ENCODE peak calls at places on chromosomes 3 and 15, in nine cellular contexts. One of them, this sample, is unnamed.

GRCh38 chr15:41832875-41833274 is 5.0 kb downstream of the JMJD7 start:
- DNase-seq in H7: no peak
- DNase-seq in fibroblast of pulmonary artery: no peak
- DNase-seq in B cell: no peak
- DNase-seq in HEK293T: no peak
- DNase-seq in activated naive CD4-positive, alpha-beta T cell treated with anti-CD3 and anti-CD28 coated beads for 36 hours: peak; percentile 20
- DNase-seq in fibroblast of lung: no peak
- DNase-seq in activated CD4-positive, alpha-beta T cell treated with anti-CD3 and anti-CD28 coated beads, Interleukin-2, amount 50 U/mL, for 1 hour: no peak
- DNase-seq in EH: no peak
- DNase-seq in this sample: no peak

GRCh38 chr3:165855581-165855980 is 18.4 kb upstream of the BCHE start:
- DNase-seq in fibroblast of pulmonary artery: peak; percentile 74
- DNase-seq in activated naive CD4-positive, alpha-beta T cell treated with anti-CD3 and anti-CD28 coated beads for 36 hours: no peak
- DNase-seq in EH: no peak
- DNase-seq in H7: no peak
- DNase-seq in activated CD4-positive, alpha-beta T cell treated with anti-CD3 and anti-CD28 coated beads, Interleukin-2, amount 50 U/mL, for 1 hour: no peak
- DNase-seq in B cell: no peak
- DNase-seq in HEK293T: no peak
- DNase-seq in fibroblast of lung: peak; percentile 53
- DNase-seq in this sample: no peak

GRCh38 chr15:77986891-77987764 is 90.4 kb downstream of the TBC1D2B start:
- DNase-seq in activated CD4-positive, alpha-beta T cell treated with anti-CD3 and anti-CD28 coated beads, Interleukin-2, amount 50 U/mL, for 1 hour: no peak
- DNase-seq in H7: peak; percentile 78
- DNase-seq in fibroblast of pulmonary artery: no peak
- DNase-seq in HEK293T: no peak
- DNase-seq in EH: no peak
- DNase-seq in fibroblast of lung: no peak
- DNase-seq in B cell: no peak
- DNase-seq in activated naive CD4-positive, alpha-beta T cell treated with anti-CD3 and anti-CD28 coated beads for 36 hours: no peak
- DNase-seq in this sample: no peak

GRCh38 chr3:98525494-98525893 is 2.8 kb upstream of the CLDND1 start:
- DNase-seq in fibroblast of pulmonary artery: no peak
- DNase-seq in activated CD4-positive, alpha-beta T cell treated with anti-CD3 and anti-CD28 coated beads, Interleukin-2, amount 50 U/mL, for 1 hour: no peak
- DNase-seq in B cell: no peak
- DNase-seq in EH: no peak
- DNase-seq in fibroblast of lung: no peak
- DNase-seq in H7: no peak
- DNase-seq in activated naive CD4-positive, alpha-beta T cell treated with anti-CD3 and anti-CD28 coated beads for 36 hours: no peak
- DNase-seq in HEK293T: no peak
- DNase-seq in this sample: no peak

GRCh38 chr15:92583311-92584034 is 72.1 kb downstream of the FAM174B start:
- DNase-seq in fibroblast of pulmonary artery: no peak
- DNase-seq in activated naive CD4-positive, alpha-beta T cell treated with anti-CD3 and anti-CD28 coated beads for 36 hours: no peak
- DNase-seq in HEK293T: no peak
- DNase-seq in B cell: no peak
- DNase-seq in fibroblast of lung: no peak
- DNase-seq in EH: no peak
- DNase-seq in H7: no peak
- DNase-seq in activated CD4-positive, alpha-beta T cell treated with anti-CD3 and anti-CD28 coated beads, Interleukin-2, amount 50 U/mL, for 1 hour: no peak
- DNase-seq in this sample: no peak

GRCh38 chr3:102447272-102447671 is 12.5 kb downstream of the ZPLD1 start:
- DNase-seq in activated CD4-positive, alpha-beta T cell treated with anti-CD3 and anti-CD28 coated beads, Interleukin-2, amount 50 U/mL, for 1 hour: no peak
- DNase-seq in HEK293T: no peak
- DNase-seq in B cell: no peak
- DNase-seq in activated naive CD4-positive, alpha-beta T cell treated with anti-CD3 and anti-CD28 coated beads for 36 hours: no peak
- DNase-seq in fibroblast of lung: peak; percentile 8
- DNase-seq in H7: no peak
- DNase-seq in EH: no peak
- DNase-seq in fibroblast of pulmonary artery: peak; percentile 74
- DNase-seq in this sample: no peak

GRCh38 chr3:152405915-152406802 is 137.4 kb downstream of the MBNL1 start:
- DNase-seq in fibroblast of pulmonary artery: peak; percentile 96
- DNase-seq in H7: no peak
- DNase-seq in fibroblast of lung: peak; percentile 89
- DNase-seq in HEK293T: peak; percentile 47
- DNase-seq in activated CD4-positive, alpha-beta T cell treated with anti-CD3 and anti-CD28 coated beads, Interleukin-2, amount 50 U/mL, for 1 hour: no peak
- DNase-seq in EH: peak; percentile 93
- DNase-seq in B cell: no peak
- DNase-seq in activated naive CD4-positive, alpha-beta T cell treated with anti-CD3 and anti-CD28 coated beads for 36 hours: no peak
- DNase-seq in this sample: no peak

GRCh38 chr15:64911317-64912186 is at the start of gene ANKDD1A:
- DNase-seq in fibroblast of pulmonary artery: peak; percentile 39
- DNase-seq in H7: peak; percentile 98
- DNase-seq in fibroblast of lung: peak; percentile 51
- DNase-seq in activated naive CD4-positive, alpha-beta T cell treated with anti-CD3 and anti-CD28 coated beads for 36 hours: peak; percentile 47
- DNase-seq in EH: peak; percentile 72
- DNase-seq in activated CD4-positive, alpha-beta T cell treated with anti-CD3 and anti-CD28 coated beads, Interleukin-2, amount 50 U/mL, for 1 hour: peak; percentile 26
- DNase-seq in HEK293T: peak; percentile 68
- DNase-seq in B cell: peak; percentile 35
- DNase-seq in this sample: peak; percentile 79

GRCh38 chr3:14465425-14465824 is 63.0 kb downstream of the SLC6A6 start:
- DNase-seq in activated CD4-positive, alpha-beta T cell treated with anti-CD3 and anti-CD28 coated beads, Interleukin-2, amount 50 U/mL, for 1 hour: no peak
- DNase-seq in H7: no peak
- DNase-seq in activated naive CD4-positive, alpha-beta T cell treated with anti-CD3 and anti-CD28 coated beads for 36 hours: no peak
- DNase-seq in HEK293T: no peak
- DNase-seq in fibroblast of lung: no peak
- DNase-seq in B cell: no peak
- DNase-seq in fibroblast of pulmonary artery: no peak
- DNase-seq in EH: no peak
- DNase-seq in this sample: no peak

GRCh38 chr3:193778676-193779075 is 185.7 kb downstream of the OPA1 start:
- DNase-seq in HEK293T: no peak
- DNase-seq in fibroblast of pulmonary artery: no peak
- DNase-seq in fibroblast of lung: no peak
- DNase-seq in B cell: no peak
- DNase-seq in EH: no peak
- DNase-seq in H7: no peak
- DNase-seq in activated naive CD4-positive, alpha-beta T cell treated with anti-CD3 and anti-CD28 coated beads for 36 hours: no peak
- DNase-seq in activated CD4-positive, alpha-beta T cell treated with anti-CD3 and anti-CD28 coated beads, Interleukin-2, amount 50 U/mL, for 1 hour: no peak
- DNase-seq in this sample: no peak

GRCh38 chr15:65377105-65377975 is 462 bp downstream of the IGDCC3 start:
- DNase-seq in activated CD4-positive, alpha-beta T cell treated with anti-CD3 and anti-CD28 coated beads, Interleukin-2, amount 50 U/mL, for 1 hour: no peak
- DNase-seq in fibroblast of lung: peak; percentile 48
- DNase-seq in HEK293T: peak; percentile 53
- DNase-seq in EH: peak; percentile 29
- DNase-seq in activated naive CD4-positive, alpha-beta T cell treated with anti-CD3 and anti-CD28 coated beads for 36 hours: no peak
- DNase-seq in H7: peak; percentile 92
- DNase-seq in fibroblast of pulmonary artery: no peak
- DNase-seq in B cell: peak; percentile 30
- DNase-seq in this sample: no peak

GRCh38 chr3:33392703-33393125 is 47.5 kb downstream of the UBP1 start:
- DNase-seq in fibroblast of lung: peak; percentile 93
- DNase-seq in H7: no peak
- DNase-seq in HEK293T: no peak
- DNase-seq in fibroblast of pulmonary artery: peak; percentile 80
- DNase-seq in B cell: no peak
- DNase-seq in EH: peak; percentile 98
- DNase-seq in activated naive CD4-positive, alpha-beta T cell treated with anti-CD3 and anti-CD28 coated beads for 36 hours: no peak
- DNase-seq in activated CD4-positive, alpha-beta T cell treated with anti-CD3 and anti-CD28 coated beads, Interleukin-2, amount 50 U/mL, for 1 hour: no peak
- DNase-seq in this sample: no peak

GRCh38 chr3:34176723-34177122 is 378.3 kb downstream of the PDCD6IP start:
- DNase-seq in activated CD4-positive, alpha-beta T cell treated with anti-CD3 and anti-CD28 coated beads, Interleukin-2, amount 50 U/mL, for 1 hour: no peak
- DNase-seq in H7: no peak
- DNase-seq in HEK293T: no peak
- DNase-seq in fibroblast of pulmonary artery: no peak
- DNase-seq in B cell: no peak
- DNase-seq in fibroblast of lung: no peak
- DNase-seq in activated naive CD4-positive, alpha-beta T cell treated with anti-CD3 and anti-CD28 coated beads for 36 hours: no peak
- DNase-seq in EH: no peak
- DNase-seq in this sample: no peak

GRCh38 chr15:35958021-35958420 is 412.1 kb upstream of the DPH6 start:
- DNase-seq in H7: no peak
- DNase-seq in HEK293T: no peak
- DNase-seq in activated naive CD4-positive, alpha-beta T cell treated with anti-CD3 and anti-CD28 coated beads for 36 hours: no peak
- DNase-seq in fibroblast of pulmonary artery: peak; percentile 20
- DNase-seq in activated CD4-positive, alpha-beta T cell treated with anti-CD3 and anti-CD28 coated beads, Interleukin-2, amount 50 U/mL, for 1 hour: no peak
- DNase-seq in B cell: no peak
- DNase-seq in EH: no peak
- DNase-seq in fibroblast of lung: peak; percentile 89
- DNase-seq in this sample: no peak

GRCh38 chr15:80834402-80834801 is 55.2 kb downstream of the CEMIP start:
- DNase-seq in B cell: no peak
- DNase-seq in fibroblast of pulmonary artery: no peak
- DNase-seq in EH: no peak
- DNase-seq in H7: no peak
- DNase-seq in HEK293T: no peak
- DNase-seq in activated CD4-positive, alpha-beta T cell treated with anti-CD3 and anti-CD28 coated beads, Interleukin-2, amount 50 U/mL, for 1 hour: no peak
- DNase-seq in activated naive CD4-positive, alpha-beta T cell treated with anti-CD3 and anti-CD28 coated beads for 36 hours: no peak
- DNase-seq in fibroblast of lung: no peak
- DNase-seq in this sample: no peak

GRCh38 chr3:170585008-170585936 is 603 bp downstream of the SLC7A14 start:
- DNase-seq in activated CD4-positive, alpha-beta T cell treated with anti-CD3 and anti-CD28 coated beads, Interleukin-2, amount 50 U/mL, for 1 hour: no peak
- DNase-seq in HEK293T: no peak
- DNase-seq in fibroblast of lung: no peak
- DNase-seq in fibroblast of pulmonary artery: no peak
- DNase-seq in EH: no peak
- DNase-seq in B cell: no peak
- DNase-seq in H7: peak; percentile 78
- DNase-seq in activated naive CD4-positive, alpha-beta T cell treated with anti-CD3 and anti-CD28 coated beads for 36 hours: no peak
- DNase-seq in this sample: peak; percentile 29

GRCh38 chr15:98417346-98417745 is 231.0 kb upstream of the IGF1R start:
- DNase-seq in H7: no peak
- DNase-seq in HEK293T: no peak
- DNase-seq in EH: no peak
- DNase-seq in fibroblast of lung: no peak
- DNase-seq in fibroblast of pulmonary artery: no peak
- DNase-seq in activated CD4-positive, alpha-beta T cell treated with anti-CD3 and anti-CD28 coated beads, Interleukin-2, amount 50 U/mL, for 1 hour: no peak
- DNase-seq in activated naive CD4-positive, alpha-beta T cell treated with anti-CD3 and anti-CD28 coated beads for 36 hours: no peak
- DNase-seq in B cell: no peak
- DNase-seq in this sample: no peak

GRCh38 chr3:169299897-169300296 is 363.6 kb downstream of the MECOM start:
- DNase-seq in fibroblast of lung: no peak
- DNase-seq in EH: no peak
- DNase-seq in fibroblast of pulmonary artery: no peak
- DNase-seq in B cell: no peak
- DNase-seq in activated naive CD4-positive, alpha-beta T cell treated with anti-CD3 and anti-CD28 coated beads for 36 hours: no peak
- DNase-seq in activated CD4-positive, alpha-beta T cell treated with anti-CD3 and anti-CD28 coated beads, Interleukin-2, amount 50 U/mL, for 1 hour: no peak
- DNase-seq in H7: no peak
- DNase-seq in HEK293T: no peak
- DNase-seq in this sample: no peak

GRCh38 chr3:178318957-178319528 is 217.2 kb upstream of the KCNMB2 start:
- DNase-seq in fibroblast of pulmonary artery: no peak
- DNase-seq in H7: no peak
- DNase-seq in activated CD4-positive, alpha-beta T cell treated with anti-CD3 and anti-CD28 coated beads, Interleukin-2, amount 50 U/mL, for 1 hour: no peak
- DNase-seq in activated naive CD4-positive, alpha-beta T cell treated with anti-CD3 and anti-CD28 coated beads for 36 hours: no peak
- DNase-seq in HEK293T: no peak
- DNase-seq in EH: no peak
- DNase-seq in B cell: no peak
- DNase-seq in fibroblast of lung: peak; percentile 41
- DNase-seq in this sample: no peak

GRCh38 chr15:66961407-66961884 is 104.0 kb upstream of the SMAD3 start:
- DNase-seq in HEK293T: no peak
- DNase-seq in EH: peak; percentile 25
- DNase-seq in H7: no peak
- DNase-seq in activated naive CD4-positive, alpha-beta T cell treated with anti-CD3 and anti-CD28 coated beads for 36 hours: no peak
- DNase-seq in activated CD4-positive, alpha-beta T cell treated with anti-CD3 and anti-CD28 coated beads, Interleukin-2, amount 50 U/mL, for 1 hour: no peak
- DNase-seq in B cell: no peak
- DNase-seq in fibroblast of lung: peak; percentile 20
- DNase-seq in fibroblast of pulmonary artery: peak; percentile 29
- DNase-seq in this sample: no peak

GRCh38 chr3:134232146-134232545 is 18.5 kb downstream of the RYK start:
- DNase-seq in fibroblast of pulmonary artery: peak; percentile 39
- DNase-seq in B cell: no peak
- DNase-seq in activated CD4-positive, alpha-beta T cell treated with anti-CD3 and anti-CD28 coated beads, Interleukin-2, amount 50 U/mL, for 1 hour: no peak
- DNase-seq in HEK293T: no peak
- DNase-seq in EH: peak; percentile 61
- DNase-seq in activated naive CD4-positive, alpha-beta T cell treated with anti-CD3 and anti-CD28 coated beads for 36 hours: peak; percentile 26
- DNase-seq in H7: no peak
- DNase-seq in fibroblast of lung: peak; percentile 44
- DNase-seq in this sample: no peak

GRCh38 chr3:126993436-126993835 is 10.5 kb downstream of the PLXNA1 start:
- DNase-seq in H7: no peak
- DNase-seq in fibroblast of pulmonary artery: no peak
- DNase-seq in HEK293T: no peak
- DNase-seq in B cell: no peak
- DNase-seq in activated CD4-positive, alpha-beta T cell treated with anti-CD3 and anti-CD28 coated beads, Interleukin-2, amount 50 U/mL, for 1 hour: no peak
- DNase-seq in fibroblast of lung: no peak
- DNase-seq in activated naive CD4-positive, alpha-beta T cell treated with anti-CD3 and anti-CD28 coated beads for 36 hours: no peak
- DNase-seq in EH: no peak
- DNase-seq in this sample: no peak

GRCh38 chr3:16761576-16761975 is 123.2 kb upstream of the PLCL2 start:
- DNase-seq in EH: peak; percentile 89
- DNase-seq in HEK293T: no peak
- DNase-seq in B cell: no peak
- DNase-seq in fibroblast of pulmonary artery: no peak
- DNase-seq in fibroblast of lung: peak; percentile 60
- DNase-seq in H7: no peak
- DNase-seq in activated CD4-positive, alpha-beta T cell treated with anti-CD3 and anti-CD28 coated beads, Interleukin-2, amount 50 U/mL, for 1 hour: no peak
- DNase-seq in activated naive CD4-positive, alpha-beta T cell treated with anti-CD3 and anti-CD28 coated beads for 36 hours: no peak
- DNase-seq in this sample: no peak

GRCh38 chr3:79018671-79019136 is 749.1 kb downstream of the ROBO1 start:
- DNase-seq in EH: peak; percentile 78
- DNase-seq in HEK293T: no peak
- DNase-seq in fibroblast of pulmonary artery: peak; percentile 70
- DNase-seq in activated naive CD4-positive, alpha-beta T cell treated with anti-CD3 and anti-CD28 coated beads for 36 hours: no peak
- DNase-seq in B cell: peak; percentile 7
- DNase-seq in fibroblast of lung: peak; percentile 75
- DNase-seq in activated CD4-positive, alpha-beta T cell treated with anti-CD3 and anti-CD28 coated beads, Interleukin-2, amount 50 U/mL, for 1 hour: no peak
- DNase-seq in H7: peak; percentile 78
- DNase-seq in this sample: peak; percentile 76

GRCh38 chr3:194300392-194300758 is 50.8 kb downstream of the CPN2 start:
- DNase-seq in EH: peak; percentile 38
- DNase-seq in HEK293T: peak; percentile 43
- DNase-seq in fibroblast of pulmonary artery: peak; percentile 80
- DNase-seq in activated CD4-positive, alpha-beta T cell treated with anti-CD3 and anti-CD28 coated beads, Interleukin-2, amount 50 U/mL, for 1 hour: no peak
- DNase-seq in H7: peak; percentile 88
- DNase-seq in fibroblast of lung: peak; percentile 81
- DNase-seq in B cell: no peak
- DNase-seq in activated naive CD4-positive, alpha-beta T cell treated with anti-CD3 and anti-CD28 coated beads for 36 hours: no peak
- DNase-seq in this sample: peak; percentile 79

GRCh38 chr3:72702390-72702789 is 145.9 kb downstream of the SHQ1 start:
- DNase-seq in H7: no peak
- DNase-seq in EH: no peak
- DNase-seq in HEK293T: no peak
- DNase-seq in activated naive CD4-positive, alpha-beta T cell treated with anti-CD3 and anti-CD28 coated beads for 36 hours: no peak
- DNase-seq in activated CD4-positive, alpha-beta T cell treated with anti-CD3 and anti-CD28 coated beads, Interleukin-2, amount 50 U/mL, for 1 hour: no peak
- DNase-seq in fibroblast of lung: no peak
- DNase-seq in B cell: no peak
- DNase-seq in fibroblast of pulmonary artery: no peak
- DNase-seq in this sample: peak; percentile 53

GRCh38 chr3:56894912-56895431 is 93.2 kb upstream of the ARHGEF3 start:
- DNase-seq in fibroblast of lung: peak; percentile 88
- DNase-seq in activated CD4-positive, alpha-beta T cell treated with anti-CD3 and anti-CD28 coated beads, Interleukin-2, amount 50 U/mL, for 1 hour: no peak
- DNase-seq in activated naive CD4-positive, alpha-beta T cell treated with anti-CD3 and anti-CD28 coated beads for 36 hours: peak; percentile 60
- DNase-seq in HEK293T: no peak
- DNase-seq in B cell: no peak
- DNase-seq in fibroblast of pulmonary artery: peak; percentile 82
- DNase-seq in EH: no peak
- DNase-seq in H7: no peak
- DNase-seq in this sample: no peak

This sample was measured in Right ventricle myocardium superior.